ENCODE peak calls at places on chromosomes 1 and 21, in seven cellular contexts. O, W, U, H, P, N and L are unnamed samples.

GRCh38 chr1:25677193-25677773 is 60.7 kb downstream of the MAN1C1 start:
- DNase-seq in O (no peak), W (no peak), U (no peak), H (no peak), P (no peak), N (peak; percentile 54), L (no peak)

GRCh38 chr1:213070399-213070798 is 19.4 kb downstream of the RPS6KC1 start:
- DNase-seq in O (no peak), W (no peak), U (peak; percentile 4), H (peak; percentile 34), P (no peak), N (no peak), L (no peak)

GRCh38 chr1:37840711-37841110 is 18.7 kb downstream of the MTF1 start:
- DNase-seq in O (no peak), W (no peak), U (no peak), H (no peak), P (no peak), N (no peak), L (no peak)

GRCh38 chr1:56927171-56927570 is 38.6 kb downstream of the C8B start:
- DNase-seq in O (no peak), W (no peak), U (no peak), H (no peak), P (no peak), N (no peak), L (no peak)

GRCh38 chr1:199226163-199226562 is 587.3 kb downstream of the PTPRC start:
- DNase-seq in O (no peak), W (no peak), U (no peak), H (no peak), P (no peak), N (no peak), L (no peak)

GRCh38 chr1:158037876-158038359 is 44.5 kb downstream of the KIRREL1 start:
- DNase-seq in O (no peak), W (no peak), U (no peak), H (no peak), P (no peak), N (no peak), L (no peak)

GRCh38 chr1:175254190-175254589 is 61.6 kb upstream of the KIAA0040 start:
- DNase-seq in O (no peak), W (no peak), U (no peak), H (no peak), P (no peak), N (no peak), L (no peak)

GRCh38 chr1:236638935-236639334 is 34.6 kb upstream of the HEATR1 start:
- DNase-seq in O (no peak), W (no peak), U (no peak), H (no peak), P (no peak), N (no peak), L (no peak)

GRCh38 chr1:29245876-29246275 is 9.6 kb downstream of the PTPRU start:
- DNase-seq in O (no peak), W (peak; percentile 15), U (no peak), H (peak; percentile 58), P (no peak), N (no peak), L (peak; percentile 58)

GRCh38 chr1:203360772-203361171 is 9.8 kb upstream of the FMOD start:
- DNase-seq in O (no peak), W (no peak), U (no peak), H (no peak), P (no peak), N (no peak), L (no peak)

GRCh38 chr1:111225091-111225490 is 2.4 kb upstream of the CHI3L2 start:
- DNase-seq in O (no peak), W (no peak), U (no peak), H (no peak), P (no peak), N (no peak), L (no peak)

GRCh38 chr1:233081686-233082085 is 131.3 kb downstream of the NTPCR start:
- DNase-seq in O (no peak), W (no peak), U (no peak), H (no peak), P (no peak), N (no peak), L (peak; percentile 41)

GRCh38 chr1:151340870-151341754 is 5.9 kb downstream of the RFX5 start:
- DNase-seq in O (no peak), W (peak; percentile 30), U (no peak), H (peak; percentile 60), P (no peak), N (peak; percentile 54), L (peak; percentile 85)

GRCh38 chr1:213089924-213090677 is 39.1 kb downstream of the RPS6KC1 start:
- DNase-seq in O (no peak), W (no peak), U (no peak), H (no peak), P (no peak), N (no peak), L (no peak)

GRCh38 chr1:50656931-50657330 is 233.7 kb upstream of the DMRTA2 start:
- DNase-seq in O (no peak), W (no peak), U (no peak), H (no peak), P (no peak), N (no peak), L (no peak)

GRCh38 chr1:67952071-67952470 is 98.4 kb downstream of the DIRAS3 start:
- DNase-seq in O (no peak), W (no peak), U (no peak), H (no peak), P (no peak), N (no peak), L (no peak)

GRCh38 chr21:45098867-45099266 is 24.5 kb downstream of the ADARB1 start:
- DNase-seq in O (no peak), W (no peak), U (no peak), H (no peak), P (no peak), N (no peak), L (no peak)

GRCh38 chr21:36776981-36777617 is 78.2 kb downstream of the SIM2 start:
- DNase-seq in O (no peak), W (peak; percentile 25), U (no peak), H (no peak), P (no peak), N (no peak), L (no peak)

GRCh38 chr1:231606712-231607111 is 19.9 kb upstream of the DISC1 start:
- DNase-seq in O (no peak), W (no peak), U (no peak), H (peak; percentile 42), P (no peak), N (no peak), L (no peak)

GRCh38 chr1:22210636-22211035 is 67.7 kb upstream of the WNT4 start:
- DNase-seq in O (no peak), W (no peak), U (no peak), H (no peak), P (no peak), N (no peak), L (no peak)

GRCh38 chr21:25872271-25872670 is 137.5 kb downstream of the GABPA start:
- DNase-seq in O (no peak), W (no peak), U (no peak), H (no peak), P (no peak), N (no peak), L (no peak)

GRCh38 chr1:224929335-224930237 is at the start of gene DNAH14:
- DNase-seq in O (no peak), W (no peak), U (no peak), H (peak; percentile 88), P (peak; percentile 31), N (no peak), L (peak; percentile 39)

GRCh38 chr1:24708938-24709337 is 36.3 kb upstream of the CLIC4 start:
- DNase-seq in O (no peak), W (no peak), U (no peak), H (no peak), P (no peak), N (no peak), L (no peak)

GRCh38 chr1:106680922-106681321 is 375.6 kb upstream of the PRMT6 start:
- DNase-seq in O (no peak), W (no peak), U (no peak), H (no peak), P (no peak), N (no peak), L (no peak)

GRCh38 chr1:24089743-24090555 is 22.0 kb downstream of the MYOM3 start:
- DNase-seq in O (no peak), W (no peak), U (no peak), H (no peak), P (no peak), N (no peak), L (no peak)

GRCh38 chr1:16318544-16318943 is 33.7 kb downstream of the FBXO42 start:
- DNase-seq in O (no peak), W (no peak), U (no peak), H (no peak), P (peak; percentile 67), N (no peak), L (no peak)

GRCh38 chr1:151596166-151596933 is 15.5 kb upstream of the SNX27 start:
- DNase-seq in O (no peak), W (no peak), U (no peak), H (no peak), P (no peak), N (no peak), L (peak; percentile 13)

GRCh38 chr1:7579016-7579415 is 192.1 kb upstream of the VAMP3 start:
- DNase-seq in O (no peak), W (no peak), U (no peak), H (no peak), P (no peak), N (no peak), L (no peak)

GRCh38 chr1:1996207-1996651 is 7.4 kb downstream of the CFAP74 start:
- DNase-seq in O (no peak), W (no peak), U (no peak), H (no peak), P (no peak), N (no peak), L (no peak)

GRCh38 chr1:214683596-214683995 is 80.6 kb downstream of the CENPF start:
- DNase-seq in O (no peak), W (no peak), U (no peak), H (no peak), P (no peak), N (no peak), L (no peak)

GRCh38 chr1:155253208-155253607 is 2.1 kb downstream of the ENTREP3 start:
- DNase-seq in O (no peak), W (no peak), U (no peak), H (no peak), P (no peak), N (no peak), L (no peak)

GRCh38 chr1:159188375-159188788 is 16.3 kb upstream of the ACKR1 start:
- DNase-seq in O (no peak), W (peak; percentile 33), U (no peak), H (peak; percentile 47), P (no peak), N (no peak), L (no peak)

GRCh38 chr1:192104852-192105251 is 53.4 kb upstream of the RGS18 start:
- DNase-seq in O (no peak), W (no peak), U (no peak), H (peak; percentile 5), P (no peak), N (no peak), L (peak; percentile 51)